ENCODE peak calls at places on chromosomes 16 and 17, in ten cellular contexts. One of them, this sample, is unnamed.

GRCh38 chr16:68972008-68972407 is 128.7 kb downstream of the TANGO6 start:
- DNase-seq in IMR-90: no peak
- DNase-seq in retina: peak; percentile 24
- DNase-seq in stimulated activated CD8-positive, alpha-beta memory T cell treated with anti-CD3 and anti-CD28 coated beads, Interleukin-7, amount 100 ng/mL, for 24 hours: no peak
- DNase-seq in HTR-8/SVneo: no peak
- DNase-seq in PC-9: no peak
- DNase-seq in iPS DF 19.7: peak; percentile 87
- DNase-seq in upper lobe of right lung: no peak
- DNase-seq in amygdala: no peak
- DNase-seq in heart right ventricle: no peak
- DNase-seq in this sample: no peak

GRCh38 chr17:57372156-57372555 is 115.8 kb downstream of the MSI2 start:
- DNase-seq in IMR-90: peak; percentile 66
- DNase-seq in retina: no peak
- DNase-seq in stimulated activated CD8-positive, alpha-beta memory T cell treated with anti-CD3 and anti-CD28 coated beads, Interleukin-7, amount 100 ng/mL, for 24 hours: no peak
- DNase-seq in HTR-8/SVneo: peak; percentile 71
- DNase-seq in PC-9: no peak
- DNase-seq in iPS DF 19.7: no peak
- DNase-seq in upper lobe of right lung: no peak
- DNase-seq in amygdala: no peak
- DNase-seq in heart right ventricle: no peak
- DNase-seq in this sample: no peak

GRCh38 chr16:2715064-2715463 is 5.0 kb downstream of the PRSS27 start:
- DNase-seq in IMR-90: no peak
- DNase-seq in retina: no peak
- DNase-seq in stimulated activated CD8-positive, alpha-beta memory T cell treated with anti-CD3 and anti-CD28 coated beads, Interleukin-7, amount 100 ng/mL, for 24 hours: no peak
- DNase-seq in HTR-8/SVneo: no peak
- DNase-seq in PC-9: no peak
- DNase-seq in iPS DF 19.7: no peak
- DNase-seq in upper lobe of right lung: no peak
- DNase-seq in amygdala: no peak
- DNase-seq in heart right ventricle: no peak
- DNase-seq in this sample: no peak

GRCh38 chr17:41392278-41392677 is 5.1 kb downstream of the KRT31 start:
- DNase-seq in IMR-90: peak; percentile 74
- DNase-seq in retina: no peak
- DNase-seq in stimulated activated CD8-positive, alpha-beta memory T cell treated with anti-CD3 and anti-CD28 coated beads, Interleukin-7, amount 100 ng/mL, for 24 hours: no peak
- DNase-seq in HTR-8/SVneo: no peak
- DNase-seq in PC-9: no peak
- DNase-seq in iPS DF 19.7: no peak
- DNase-seq in upper lobe of right lung: no peak
- DNase-seq in amygdala: no peak
- DNase-seq in heart right ventricle: no peak
- DNase-seq in this sample: no peak

GRCh38 chr16:85313541-85314208 is 201.4 kb upstream of the CIBAR2 start:
- DNase-seq in IMR-90: peak; percentile 21
- DNase-seq in retina: peak; percentile 74
- DNase-seq in stimulated activated CD8-positive, alpha-beta memory T cell treated with anti-CD3 and anti-CD28 coated beads, Interleukin-7, amount 100 ng/mL, for 24 hours: no peak
- DNase-seq in HTR-8/SVneo: no peak
- DNase-seq in PC-9: no peak
- DNase-seq in iPS DF 19.7: no peak
- DNase-seq in upper lobe of right lung: no peak
- DNase-seq in amygdala: no peak
- DNase-seq in heart right ventricle: no peak
- DNase-seq in this sample: no peak

GRCh38 chr16:53991181-53992056 is 287.5 kb downstream of the FTO start:
- DNase-seq in IMR-90: peak; percentile 75
- DNase-seq in retina: no peak
- DNase-seq in stimulated activated CD8-positive, alpha-beta memory T cell treated with anti-CD3 and anti-CD28 coated beads, Interleukin-7, amount 100 ng/mL, for 24 hours: no peak
- DNase-seq in HTR-8/SVneo: no peak
- DNase-seq in PC-9: no peak
- DNase-seq in iPS DF 19.7: no peak
- DNase-seq in upper lobe of right lung: peak; percentile 68
- DNase-seq in amygdala: no peak
- DNase-seq in heart right ventricle: no peak
- DNase-seq in this sample: no peak

GRCh38 chr16:89581861-89582563 is 6.5 kb downstream of the CPNE7 start:
- DNase-seq in IMR-90: peak; percentile 79
- DNase-seq in retina: no peak
- DNase-seq in stimulated activated CD8-positive, alpha-beta memory T cell treated with anti-CD3 and anti-CD28 coated beads, Interleukin-7, amount 100 ng/mL, for 24 hours: no peak
- DNase-seq in HTR-8/SVneo: no peak
- DNase-seq in PC-9: peak; percentile 71
- DNase-seq in iPS DF 19.7: no peak
- DNase-seq in upper lobe of right lung: no peak
- DNase-seq in amygdala: no peak
- DNase-seq in heart right ventricle: no peak
- DNase-seq in this sample: no peak

GRCh38 chr16:57098188-57098841 is 5.9 kb downstream of the CPNE2 start:
- DNase-seq in IMR-90: no peak
- DNase-seq in retina: no peak
- DNase-seq in stimulated activated CD8-positive, alpha-beta memory T cell treated with anti-CD3 and anti-CD28 coated beads, Interleukin-7, amount 100 ng/mL, for 24 hours: no peak
- DNase-seq in HTR-8/SVneo: no peak
- DNase-seq in PC-9: no peak
- DNase-seq in iPS DF 19.7: no peak
- DNase-seq in upper lobe of right lung: no peak
- DNase-seq in amygdala: no peak
- DNase-seq in heart right ventricle: no peak
- DNase-seq in this sample: no peak

GRCh38 chr17:58686980-58687379 is 4.9 kb downstream of the TEX14 start:
- DNase-seq in IMR-90: no peak
- DNase-seq in retina: no peak
- DNase-seq in stimulated activated CD8-positive, alpha-beta memory T cell treated with anti-CD3 and anti-CD28 coated beads, Interleukin-7, amount 100 ng/mL, for 24 hours: no peak
- DNase-seq in HTR-8/SVneo: no peak
- DNase-seq in PC-9: no peak
- DNase-seq in iPS DF 19.7: no peak
- DNase-seq in upper lobe of right lung: no peak
- DNase-seq in amygdala: no peak
- DNase-seq in heart right ventricle: no peak
- DNase-seq in this sample: no peak

GRCh38 chr16:72705806-72706205 is 342.1 kb downstream of the ZFHX3 start:
- DNase-seq in IMR-90: no peak
- DNase-seq in retina: peak; percentile 36
- DNase-seq in stimulated activated CD8-positive, alpha-beta memory T cell treated with anti-CD3 and anti-CD28 coated beads, Interleukin-7, amount 100 ng/mL, for 24 hours: no peak
- DNase-seq in HTR-8/SVneo: no peak
- DNase-seq in PC-9: no peak
- DNase-seq in iPS DF 19.7: no peak
- DNase-seq in upper lobe of right lung: no peak
- DNase-seq in amygdala: no peak
- DNase-seq in heart right ventricle: no peak
- DNase-seq in this sample: no peak

GRCh38 chr17:62892870-62893338 is 73.1 kb upstream of the TANC2 start:
- DNase-seq in IMR-90: peak; percentile 93
- DNase-seq in retina: no peak
- DNase-seq in stimulated activated CD8-positive, alpha-beta memory T cell treated with anti-CD3 and anti-CD28 coated beads, Interleukin-7, amount 100 ng/mL, for 24 hours: no peak
- DNase-seq in HTR-8/SVneo: peak; percentile 81
- DNase-seq in PC-9: peak; percentile 70
- DNase-seq in iPS DF 19.7: no peak
- DNase-seq in upper lobe of right lung: peak; percentile 72
- DNase-seq in amygdala: no peak
- DNase-seq in heart right ventricle: peak; percentile 38
- DNase-seq in this sample: no peak

GRCh38 chr17:77476920-77477805 is 336.4 kb downstream of the SEC14L1 start:
- DNase-seq in IMR-90: peak; percentile 98
- DNase-seq in retina: no peak
- DNase-seq in stimulated activated CD8-positive, alpha-beta memory T cell treated with anti-CD3 and anti-CD28 coated beads, Interleukin-7, amount 100 ng/mL, for 24 hours: no peak
- DNase-seq in HTR-8/SVneo: peak; percentile 67
- DNase-seq in PC-9: peak; percentile 76
- DNase-seq in iPS DF 19.7: no peak
- DNase-seq in upper lobe of right lung: no peak
- DNase-seq in amygdala: no peak
- DNase-seq in heart right ventricle: peak; percentile 74
- DNase-seq in this sample: no peak

GRCh38 chr16:24088011-24088410 is 168.1 kb upstream of the CACNG3 start:
- DNase-seq in IMR-90: no peak
- DNase-seq in retina: no peak
- DNase-seq in stimulated activated CD8-positive, alpha-beta memory T cell treated with anti-CD3 and anti-CD28 coated beads, Interleukin-7, amount 100 ng/mL, for 24 hours: no peak
- DNase-seq in HTR-8/SVneo: no peak
- DNase-seq in PC-9: no peak
- DNase-seq in iPS DF 19.7: no peak
- DNase-seq in upper lobe of right lung: no peak
- DNase-seq in amygdala: no peak
- DNase-seq in heart right ventricle: no peak
- DNase-seq in this sample: no peak

GRCh38 chr17:29616300-29617048 is 6.2 kb downstream of the CORO6 start:
- DNase-seq in IMR-90: no peak
- DNase-seq in retina: peak; percentile 44
- DNase-seq in stimulated activated CD8-positive, alpha-beta memory T cell treated with anti-CD3 and anti-CD28 coated beads, Interleukin-7, amount 100 ng/mL, for 24 hours: no peak
- DNase-seq in HTR-8/SVneo: no peak
- DNase-seq in PC-9: no peak
- DNase-seq in iPS DF 19.7: no peak
- DNase-seq in upper lobe of right lung: no peak
- DNase-seq in amygdala: no peak
- DNase-seq in heart right ventricle: no peak
- DNase-seq in this sample: no peak

GRCh38 chr16:2785101-2785991 is 2.0 kb downstream of the PRSS33 start:
- DNase-seq in IMR-90: no peak
- DNase-seq in retina: peak; percentile 43
- DNase-seq in stimulated activated CD8-positive, alpha-beta memory T cell treated with anti-CD3 and anti-CD28 coated beads, Interleukin-7, amount 100 ng/mL, for 24 hours: no peak
- DNase-seq in HTR-8/SVneo: no peak
- DNase-seq in PC-9: peak; percentile 48
- DNase-seq in iPS DF 19.7: no peak
- DNase-seq in upper lobe of right lung: peak; percentile 74
- DNase-seq in amygdala: no peak
- DNase-seq in heart right ventricle: no peak
- DNase-seq in this sample: no peak

GRCh38 chr17:54007855-54008254 is 185.1 kb downstream of the KIF2B start:
- DNase-seq in IMR-90: no peak
- DNase-seq in retina: no peak
- DNase-seq in stimulated activated CD8-positive, alpha-beta memory T cell treated with anti-CD3 and anti-CD28 coated beads, Interleukin-7, amount 100 ng/mL, for 24 hours: no peak
- DNase-seq in HTR-8/SVneo: no peak
- DNase-seq in PC-9: no peak
- DNase-seq in iPS DF 19.7: no peak
- DNase-seq in upper lobe of right lung: no peak
- DNase-seq in amygdala: no peak
- DNase-seq in heart right ventricle: no peak
- DNase-seq in this sample: no peak

GRCh38 chr16:88653101-88653500 is 2.2 kb upstream of the CYBA start:
- DNase-seq in IMR-90: no peak
- DNase-seq in retina: no peak
- DNase-seq in stimulated activated CD8-positive, alpha-beta memory T cell treated with anti-CD3 and anti-CD28 coated beads, Interleukin-7, amount 100 ng/mL, for 24 hours: no peak
- DNase-seq in HTR-8/SVneo: no peak
- DNase-seq in PC-9: no peak
- DNase-seq in iPS DF 19.7: no peak
- DNase-seq in upper lobe of right lung: no peak
- DNase-seq in amygdala: no peak
- DNase-seq in heart right ventricle: no peak
- DNase-seq in this sample: no peak

GRCh38 chr17:6327007-6327406 is 107.9 kb downstream of the AIPL1 start:
- DNase-seq in IMR-90: no peak
- DNase-seq in retina: no peak
- DNase-seq in stimulated activated CD8-positive, alpha-beta memory T cell treated with anti-CD3 and anti-CD28 coated beads, Interleukin-7, amount 100 ng/mL, for 24 hours: no peak
- DNase-seq in HTR-8/SVneo: no peak
- DNase-seq in PC-9: no peak
- DNase-seq in iPS DF 19.7: no peak
- DNase-seq in upper lobe of right lung: no peak
- DNase-seq in amygdala: no peak
- DNase-seq in heart right ventricle: peak; percentile 76
- DNase-seq in this sample: no peak

GRCh38 chr16:86926695-86927094 is 348.3 kb downstream of the FOXL1 start:
- DNase-seq in IMR-90: no peak
- DNase-seq in retina: no peak
- DNase-seq in stimulated activated CD8-positive, alpha-beta memory T cell treated with anti-CD3 and anti-CD28 coated beads, Interleukin-7, amount 100 ng/mL, for 24 hours: no peak
- DNase-seq in HTR-8/SVneo: no peak
- DNase-seq in PC-9: no peak
- DNase-seq in iPS DF 19.7: no peak
- DNase-seq in upper lobe of right lung: no peak
- DNase-seq in amygdala: no peak
- DNase-seq in heart right ventricle: no peak
- DNase-seq in this sample: no peak

GRCh38 chr17:76232342-76232741 is 8.0 kb downstream of the RNF157 start:
- DNase-seq in IMR-90: peak; percentile 98
- DNase-seq in retina: no peak
- DNase-seq in stimulated activated CD8-positive, alpha-beta memory T cell treated with anti-CD3 and anti-CD28 coated beads, Interleukin-7, amount 100 ng/mL, for 24 hours: no peak
- DNase-seq in HTR-8/SVneo: no peak
- DNase-seq in PC-9: no peak
- DNase-seq in iPS DF 19.7: no peak
- DNase-seq in upper lobe of right lung: no peak
- DNase-seq in amygdala: no peak
- DNase-seq in heart right ventricle: no peak
- DNase-seq in this sample: no peak

GRCh38 chr17:12605222-12605621 is 60.5 kb upstream of the MYOCD start:
- DNase-seq in IMR-90: peak; percentile 81
- DNase-seq in retina: no peak
- DNase-seq in stimulated activated CD8-positive, alpha-beta memory T cell treated with anti-CD3 and anti-CD28 coated beads, Interleukin-7, amount 100 ng/mL, for 24 hours: no peak
- DNase-seq in HTR-8/SVneo: no peak
- DNase-seq in PC-9: no peak
- DNase-seq in iPS DF 19.7: no peak
- DNase-seq in upper lobe of right lung: no peak
- DNase-seq in amygdala: no peak
- DNase-seq in heart right ventricle: no peak
- DNase-seq in this sample: no peak

GRCh38 chr16:57803413-57803990 is 1.2 kb upstream of the KIFC3 start:
- DNase-seq in IMR-90: no peak
- DNase-seq in retina: no peak
- DNase-seq in stimulated activated CD8-positive, alpha-beta memory T cell treated with anti-CD3 and anti-CD28 coated beads, Interleukin-7, amount 100 ng/mL, for 24 hours: no peak
- DNase-seq in HTR-8/SVneo: no peak
- DNase-seq in PC-9: no peak
- DNase-seq in iPS DF 19.7: no peak
- DNase-seq in upper lobe of right lung: no peak
- DNase-seq in amygdala: no peak
- DNase-seq in heart right ventricle: peak; percentile 75
- DNase-seq in this sample: no peak

GRCh38 chr16:76222087-76222486 is 55.1 kb upstream of the CNTNAP4 start:
- DNase-seq in IMR-90: no peak
- DNase-seq in retina: no peak
- DNase-seq in stimulated activated CD8-positive, alpha-beta memory T cell treated with anti-CD3 and anti-CD28 coated beads, Interleukin-7, amount 100 ng/mL, for 24 hours: no peak
- DNase-seq in HTR-8/SVneo: no peak
- DNase-seq in PC-9: no peak
- DNase-seq in iPS DF 19.7: no peak
- DNase-seq in upper lobe of right lung: no peak
- DNase-seq in amygdala: no peak
- DNase-seq in heart right ventricle: no peak
- DNase-seq in this sample: no peak

GRCh38 chr17:76268991-76269981 is 4.1 kb downstream of the UBALD2 start:
- DNase-seq in IMR-90: no peak
- DNase-seq in retina: no peak
- DNase-seq in stimulated activated CD8-positive, alpha-beta memory T cell treated with anti-CD3 and anti-CD28 coated beads, Interleukin-7, amount 100 ng/mL, for 24 hours: no peak
- DNase-seq in HTR-8/SVneo: no peak
- DNase-seq in PC-9: no peak
- DNase-seq in iPS DF 19.7: no peak
- DNase-seq in upper lobe of right lung: no peak
- DNase-seq in amygdala: no peak
- DNase-seq in heart right ventricle: peak; percentile 49
- DNase-seq in this sample: no peak

GRCh38 chr17:15469260-15469659 is 1.8 kb upstream of the CDRT4 start:
- DNase-seq in IMR-90: peak; percentile 52
- DNase-seq in retina: no peak
- DNase-seq in stimulated activated CD8-positive, alpha-beta memory T cell treated with anti-CD3 and anti-CD28 coated beads, Interleukin-7, amount 100 ng/mL, for 24 hours: no peak
- DNase-seq in HTR-8/SVneo: no peak
- DNase-seq in PC-9: no peak
- DNase-seq in iPS DF 19.7: no peak
- DNase-seq in upper lobe of right lung: no peak
- DNase-seq in amygdala: no peak
- DNase-seq in heart right ventricle: peak; percentile 65
- DNase-seq in this sample: no peak

GRCh38 chr16:53664724-53665345 is 38.8 kb downstream of the RPGRIP1L start:
- DNase-seq in IMR-90: peak; percentile 84
- DNase-seq in retina: no peak
- DNase-seq in stimulated activated CD8-positive, alpha-beta memory T cell treated with anti-CD3 and anti-CD28 coated beads, Interleukin-7, amount 100 ng/mL, for 24 hours: no peak
- DNase-seq in HTR-8/SVneo: no peak
- DNase-seq in PC-9: no peak
- DNase-seq in iPS DF 19.7: no peak
- DNase-seq in upper lobe of right lung: no peak
- DNase-seq in amygdala: no peak
- DNase-seq in heart right ventricle: peak; percentile 3
- DNase-seq in this sample: no peak

GRCh38 chr17:26774291-26775218 is 519.4 kb upstream of the WSB1 start:
- DNase-seq in IMR-90: no peak
- DNase-seq in retina: no peak
- DNase-seq in stimulated activated CD8-positive, alpha-beta memory T cell treated with anti-CD3 and anti-CD28 coated beads, Interleukin-7, amount 100 ng/mL, for 24 hours: no peak
- DNase-seq in HTR-8/SVneo: no peak
- DNase-seq in PC-9: no peak
- DNase-seq in iPS DF 19.7: no peak
- DNase-seq in upper lobe of right lung: peak; percentile 22
- DNase-seq in amygdala: no peak
- DNase-seq in heart right ventricle: no peak
- DNase-seq in this sample: no peak

GRCh38 chr17:21043296-21044232 is 753 bp upstream of the USP22 start:
- DNase-seq in IMR-90: peak; percentile 98
- DNase-seq in retina: peak; percentile 97
- DNase-seq in stimulated activated CD8-positive, alpha-beta memory T cell treated with anti-CD3 and anti-CD28 coated beads, Interleukin-7, amount 100 ng/mL, for 24 hours: peak; percentile 96
- DNase-seq in HTR-8/SVneo: peak; percentile 99
- DNase-seq in PC-9: peak; percentile 98
- DNase-seq in iPS DF 19.7: peak; percentile 88
- DNase-seq in upper lobe of right lung: peak; percentile 99
- DNase-seq in amygdala: peak; percentile 88
- DNase-seq in heart right ventricle: peak; percentile 99
- DNase-seq in this sample: peak; percentile 96

This sample was measured in CMK.